ENCODE peak calls at places on chromosomes 11 and 22, in five cellular contexts. Y is RCC 7860; G is lower leg skin; E is activated T-cell treated with anti-CD3 and anti-CD28 coated beads, Interleukin-2, amount 50 U/mL, for 4 hours; N is progenitor cell of endocrine pancreas. T is an unnamed sample.

GRCh38 chr11:69550846-69551245 is 69.4 kb downstream of the LINC01488 start:
- DNase-seq in Y (no peak), G (no peak), E (no peak), N (no peak), T (no peak)

GRCh38 chr11:69398529-69399492 is 82.7 kb upstream of the LINC01488 start:
- DNase-seq in Y (no peak), G (no peak), E (no peak), N (no peak), T (no peak)

GRCh38 chr11:64428685-64429084 is 69.7 kb downstream of the RPS6KA4 start:
- DNase-seq in Y (no peak), G (no peak), E (no peak), N (no peak), T (no peak)

GRCh38 chr11:69443138-69443967 is 38.1 kb upstream of the LINC01488 start:
- DNase-seq in Y (peak), G (peak), E (peak), N (peak), T (peak)

GRCh38 chr11:131884461-131885073 is 514.2 kb downstream of the NTM start:
- DNase-seq in Y (peak), G (no peak), E (no peak), N (no peak), T (no peak)

GRCh38 chr11:107665016-107665415 is 46.8 kb downstream of the SLN start:
- DNase-seq in Y (no peak), G (no peak), E (no peak), N (no peak), T (no peak)

GRCh38 chr11:72475359-72475758 is 41.0 kb upstream of the CLPB start:
- DNase-seq in Y (no peak), G (no peak), E (no peak), N (no peak), T (no peak)

GRCh38 chr11:118841469-118842222 is 42.0 kb upstream of the CXCR5 start:
- DNase-seq in Y (no peak), G (no peak), E (peak), N (no peak), T (no peak)

GRCh38 chr11:11842426-11843008 is 745 bp downstream of the USP47 start:
- DNase-seq in Y (peak), G (peak), E (peak), N (no peak), T (no peak)

GRCh38 chr11:47991266-47991830 is 11.0 kb downstream of the PTPRJ start:
- DNase-seq in Y (peak), G (no peak), E (no peak), N (no peak), T (no peak)

GRCh38 chr11:134476435-134477021 is 64.5 kb upstream of the B3GAT1 start:
- DNase-seq in Y (no peak), G (no peak), E (no peak), N (peak), T (no peak)

GRCh38 chr11:63821411-63821810 is 8.2 kb downstream of the SPINDOC start:
- DNase-seq in Y (no peak), G (no peak), E (no peak), N (no peak), T (no peak)

GRCh38 chr11:7573558-7574296 is 59.9 kb downstream of the PPFIBP2 start:
- DNase-seq in Y (no peak), G (no peak), E (no peak), N (no peak), T (no peak)

GRCh38 chr22:50314455-50315288 is 7.2 kb upstream of the PLXNB2 start:
- DNase-seq in Y (no peak), G (no peak), E (peak), N (no peak), T (no peak)

GRCh38 chr22:34858026-34858425 is 207.9 kb upstream of the ISX start:
- DNase-seq in Y (no peak), G (no peak), E (no peak), N (no peak), T (no peak)

GRCh38 chr11:131025020-131025419 is 108.7 kb upstream of the SNX19 start:
- DNase-seq in Y (no peak), G (no peak), E (no peak), N (no peak), T (no peak)

GRCh38 chr11:2825261-2825885 is 60.2 kb downstream of the CDKN1C start:
- DNase-seq in Y (no peak), G (peak), E (no peak), N (no peak), T (peak)

GRCh38 chr11:3920148-3920852 is 64.8 kb downstream of the STIM1 start:
- DNase-seq in Y (peak), G (peak), E (peak), N (no peak), T (peak)

GRCh38 chr11:33309118-33309517 is 51.9 kb downstream of the HIPK3 start:
- DNase-seq in Y (no peak), G (no peak), E (no peak), N (no peak), T (no peak)

GRCh38 chr11:62145261-62145871 is 21.6 kb downstream of the INCENP start:
- DNase-seq in Y (no peak), G (peak), E (no peak), N (no peak), T (no peak)

GRCh38 chr11:100624346-100624745 is 62.7 kb upstream of the ARHGAP42 start:
- DNase-seq in Y (no peak), G (no peak), E (no peak), N (no peak), T (no peak)

GRCh38 chr22:50316114-50317065 is 8.9 kb upstream of the PLXNB2 start:
- DNase-seq in Y (no peak), G (no peak), E (no peak), N (no peak), T (no peak)

GRCh38 chr11:13993096-13993760 is 30.7 kb downstream of the SPON1 start:
- DNase-seq in Y (no peak), G (no peak), E (no peak), N (no peak), T (no peak)

GRCh38 chr22:46462726-46463371 is 74.6 kb downstream of the CELSR1 start:
- DNase-seq in Y (peak), G (no peak), E (no peak), N (no peak), T (no peak)

GRCh38 chr11:31798057-31799035 is 12.8 kb downstream of the PAX6 start:
- DNase-seq in Y (no peak), G (peak), E (no peak), N (no peak), T (no peak)

GRCh38 chr11:66559141-66559861 is 9.1 kb downstream of the CTSF start:
- DNase-seq in Y (no peak), G (no peak), E (peak), N (no peak), T (no peak)

GRCh38 chr11:2675540-2675939 is 24.3 kb downstream of the KCNQ1OT1 start:
- DNase-seq in Y (no peak), G (peak), E (no peak), N (no peak), T (no peak)

GRCh38 chr11:115745545-115746265 is 241.5 kb upstream of the CADM1 start:
- DNase-seq in Y (no peak), G (no peak), E (no peak), N (no peak), T (no peak)

GRCh38 chr11:133918606-133919260 is 38.0 kb downstream of the IGSF9B start:
- DNase-seq in Y (no peak), G (no peak), E (no peak), N (no peak), T (no peak)

GRCh38 chr11:8593935-8594909 is at the start of gene STK33:
- DNase-seq in Y (peak), G (no peak), E (no peak), N (peak), T (no peak)